ENCODE peak calls at places on chromosomes 13 and 19, in five cellular contexts. One of them, this sample, is unnamed.

GRCh38 chr13:24360106-24360505 is 50.7 kb downstream of the C1QTNF9 start:
- DNase-seq in tibial nerve: no peak
- DNase-seq in IMR-90: no peak
- DNase-seq in heart left ventricle: no peak
- DNase-seq in body of pancreas: no peak
- DNase-seq in this sample: no peak

GRCh38 chr19:48393559-48394330 is at the start of gene GRIN2D:
- DNase-seq in IMR-90: peak; percentile 33
- DNase-seq in heart left ventricle: no peak
- DNase-seq in body of pancreas: no peak
- DNase-seq in tibial nerve: no peak
- DNase-seq in this sample: no peak

GRCh38 chr19:55495646-55496349 is 7.6 kb downstream of the SSC5D start:
- DNase-seq in tibial nerve: no peak
- DNase-seq in IMR-90: no peak
- DNase-seq in heart left ventricle: peak; percentile 14
- DNase-seq in body of pancreas: no peak
- DNase-seq in this sample: no peak

GRCh38 chr19:39830406-39830805 is 3.6 kb downstream of the DYRK1B start:
- DNase-seq in IMR-90: no peak
- DNase-seq in heart left ventricle: no peak
- DNase-seq in body of pancreas: no peak
- DNase-seq in tibial nerve: no peak
- DNase-seq in this sample: no peak

GRCh38 chr13:88068975-88069374 is 397.8 kb downstream of the SLITRK5 start:
- DNase-seq in body of pancreas: no peak
- DNase-seq in tibial nerve: no peak
- DNase-seq in IMR-90: no peak
- DNase-seq in heart left ventricle: no peak
- DNase-seq in this sample: no peak

GRCh38 chr19:58325623-58326022 is 1.2 kb upstream of the ZSCAN22 start:
- DNase-seq in tibial nerve: no peak
- DNase-seq in IMR-90: peak; percentile 57
- DNase-seq in heart left ventricle: no peak
- DNase-seq in body of pancreas: no peak
- DNase-seq in this sample: no peak

GRCh38 chr13:96768524-96768923 is 225.8 kb downstream of the OXGR1 start:
- DNase-seq in IMR-90: no peak
- DNase-seq in heart left ventricle: no peak
- DNase-seq in tibial nerve: no peak
- DNase-seq in body of pancreas: no peak
- DNase-seq in this sample: no peak

GRCh38 chr19:47742636-47743035 is 2.7 kb upstream of the NOP53 start:
- DNase-seq in IMR-90: no peak
- DNase-seq in tibial nerve: no peak
- DNase-seq in body of pancreas: no peak
- DNase-seq in heart left ventricle: no peak
- DNase-seq in this sample: no peak

GRCh38 chr13:52846567-52847321 is 1.7 kb downstream of the PCDH8 start:
- DNase-seq in heart left ventricle: peak; percentile 67
- DNase-seq in body of pancreas: peak; percentile 52
- DNase-seq in IMR-90: peak; percentile 2
- DNase-seq in tibial nerve: peak; percentile 23
- DNase-seq in this sample: no peak

GRCh38 chr19:29269641-29270040 is 56.7 kb upstream of the UQCRFS1 start:
- DNase-seq in body of pancreas: no peak
- DNase-seq in heart left ventricle: no peak
- DNase-seq in tibial nerve: no peak
- DNase-seq in IMR-90: no peak
- DNase-seq in this sample: peak; percentile 49

GRCh38 chr19:11223208-11223607 is 16.2 kb upstream of the ANGPTL8 start:
- DNase-seq in body of pancreas: no peak
- DNase-seq in tibial nerve: no peak
- DNase-seq in heart left ventricle: no peak
- DNase-seq in IMR-90: no peak
- DNase-seq in this sample: no peak

GRCh38 chr19:48329167-48329891 is 4.0 kb downstream of the EMP3 start:
- DNase-seq in tibial nerve: no peak
- DNase-seq in IMR-90: peak; percentile 59
- DNase-seq in heart left ventricle: no peak
- DNase-seq in body of pancreas: peak; percentile 32
- DNase-seq in this sample: no peak

GRCh38 chr13:58597552-58597951 is 966.0 kb downstream of the PCDH17 start:
- DNase-seq in IMR-90: no peak
- DNase-seq in tibial nerve: no peak
- DNase-seq in heart left ventricle: no peak
- DNase-seq in body of pancreas: no peak
- DNase-seq in this sample: no peak

GRCh38 chr19:4518345-4519171 is at the start of gene PLIN4:
- DNase-seq in heart left ventricle: peak; percentile 92
- DNase-seq in IMR-90: peak; percentile 38
- DNase-seq in body of pancreas: peak; percentile 81
- DNase-seq in tibial nerve: no peak
- DNase-seq in this sample: no peak

GRCh38 chr13:23753523-23753922 is 135.7 kb downstream of the MIPEP start:
- DNase-seq in body of pancreas: peak; percentile 26
- DNase-seq in IMR-90: peak; percentile 68
- DNase-seq in tibial nerve: no peak
- DNase-seq in heart left ventricle: no peak
- DNase-seq in this sample: no peak

GRCh38 chr19:52941941-52942370 is 18.7 kb upstream of the ZNF888 start:
- DNase-seq in tibial nerve: no peak
- DNase-seq in IMR-90: peak; percentile 20
- DNase-seq in heart left ventricle: peak; percentile 40
- DNase-seq in body of pancreas: peak; percentile 28
- DNase-seq in this sample: no peak

GRCh38 chr19:48059331-48059730 is 15.5 kb upstream of the CABP5 start:
- DNase-seq in body of pancreas: no peak
- DNase-seq in heart left ventricle: no peak
- DNase-seq in IMR-90: no peak
- DNase-seq in tibial nerve: no peak
- DNase-seq in this sample: no peak

GRCh38 chr19:33794578-33795369 is 1.9 kb upstream of the KCTD15 start:
- DNase-seq in heart left ventricle: no peak
- DNase-seq in tibial nerve: no peak
- DNase-seq in IMR-90: no peak
- DNase-seq in body of pancreas: no peak
- DNase-seq in this sample: no peak

GRCh38 chr19:21492932-21493906 is 12.2 kb upstream of the ZNF429 start:
- DNase-seq in IMR-90: no peak
- DNase-seq in heart left ventricle: no peak
- DNase-seq in body of pancreas: no peak
- DNase-seq in tibial nerve: no peak
- DNase-seq in this sample: no peak

GRCh38 chr19:6018786-6019185 is 40.8 kb upstream of the RANBP3 start:
- DNase-seq in heart left ventricle: no peak
- DNase-seq in IMR-90: no peak
- DNase-seq in tibial nerve: no peak
- DNase-seq in body of pancreas: no peak
- DNase-seq in this sample: no peak

GRCh38 chr13:113152894-113153809 is 5.3 kb upstream of the PROZ start:
- DNase-seq in tibial nerve: peak; percentile 31
- DNase-seq in body of pancreas: peak; percentile 60
- DNase-seq in IMR-90: no peak
- DNase-seq in heart left ventricle: peak; percentile 71
- DNase-seq in this sample: peak; percentile 97

GRCh38 chr13:36131931-36132297 is 732 bp upstream of the DCLK1 start:
- DNase-seq in body of pancreas: peak; percentile 18
- DNase-seq in heart left ventricle: peak; percentile 75
- DNase-seq in IMR-90: no peak
- DNase-seq in tibial nerve: peak; percentile 48
- DNase-seq in this sample: no peak

GRCh38 chr13:89923731-89924130 is 1423.8 kb upstream of the MIR17HG start:
- DNase-seq in IMR-90: peak; percentile 0
- DNase-seq in tibial nerve: no peak
- DNase-seq in heart left ventricle: no peak
- DNase-seq in body of pancreas: no peak
- DNase-seq in this sample: no peak

GRCh38 chr13:58018865-58019264 is 387.3 kb downstream of the PCDH17 start:
- DNase-seq in IMR-90: no peak
- DNase-seq in heart left ventricle: no peak
- DNase-seq in body of pancreas: no peak
- DNase-seq in tibial nerve: no peak
- DNase-seq in this sample: no peak

GRCh38 chr19:34120846-34121639 is 51.3 kb upstream of the LSM14A start:
- DNase-seq in heart left ventricle: no peak
- DNase-seq in IMR-90: peak; percentile 52
- DNase-seq in tibial nerve: no peak
- DNase-seq in body of pancreas: no peak
- DNase-seq in this sample: no peak

GRCh38 chr13:20125129-20125782 is 35.6 kb downstream of the GJA3 start:
- DNase-seq in heart left ventricle: no peak
- DNase-seq in IMR-90: peak; percentile 69
- DNase-seq in tibial nerve: no peak
- DNase-seq in body of pancreas: no peak
- DNase-seq in this sample: no peak

DNA sequence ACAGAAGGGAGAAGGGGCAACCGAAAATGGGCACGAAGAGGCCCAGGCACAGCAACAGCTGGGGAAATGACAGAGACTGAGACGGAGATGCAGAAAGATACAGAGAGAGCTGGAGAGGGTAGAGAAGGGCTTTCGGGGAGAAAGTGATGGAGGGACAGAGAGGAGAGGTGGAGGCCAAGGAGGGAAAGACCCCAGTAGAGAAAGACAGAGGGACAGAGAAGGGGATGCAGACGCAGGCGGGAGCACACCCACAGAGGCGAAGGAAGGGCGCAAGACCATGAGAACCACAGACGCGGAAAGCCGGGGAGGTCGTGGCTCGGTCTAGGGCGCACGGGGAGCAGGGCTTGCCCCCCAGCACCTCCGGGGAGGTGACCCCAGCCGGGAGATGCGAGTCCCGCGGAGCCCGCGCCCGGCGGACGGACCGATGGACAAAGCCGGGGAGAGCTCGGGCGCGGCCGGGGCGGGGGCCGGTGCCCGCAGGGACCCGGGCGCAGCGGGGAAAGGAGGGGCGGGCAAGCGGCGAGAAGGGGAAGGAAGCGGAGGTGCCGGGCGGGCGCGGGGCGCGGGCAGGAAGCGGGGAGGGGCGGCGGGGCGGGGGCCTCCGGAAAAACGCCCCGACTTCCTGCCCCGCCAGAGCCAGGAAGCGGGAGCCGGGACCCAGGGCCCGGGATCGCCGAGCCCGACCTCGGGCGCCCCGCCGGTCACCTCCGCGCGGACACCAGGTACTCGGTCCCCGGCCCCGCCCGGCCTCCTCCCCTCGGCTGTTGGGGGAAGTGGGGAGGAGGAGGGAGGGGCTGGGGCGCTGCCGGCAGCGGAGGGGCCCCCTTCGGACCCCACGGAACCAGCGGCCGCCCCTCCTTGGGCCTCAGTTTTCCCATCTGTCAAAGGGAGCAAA is at the start of gene ARHGEF1:
- DNase-seq in IMR-90: no peak
- DNase-seq in body of pancreas: peak; percentile 56
- DNase-seq in heart left ventricle: peak; percentile 78
- DNase-seq in tibial nerve: no peak
- DNase-seq in this sample: no peak
- TF ChIP-seq POLR2A in IMR-90: no peak
- TF ChIP-seq POLR2A in body of pancreas: peak; percentile 52
- TF ChIP-seq POLR2A in heart left ventricle: peak; percentile 62
- TF ChIP-seq POLR2A in tibial nerve: no peak
- TF ChIP-seq POLR2A in this sample: no peak

GRCh38 chr19:45528744-45529453 is 21.6 kb downstream of the VASP start:
- DNase-seq in body of pancreas: peak; percentile 75
- DNase-seq in heart left ventricle: peak; percentile 30
- DNase-seq in IMR-90: no peak
- DNase-seq in tibial nerve: no peak
- DNase-seq in this sample: no peak
- TF ChIP-seq CTCF in body of pancreas: no peak
- TF ChIP-seq CTCF in heart left ventricle: no peak
- TF ChIP-seq CTCF in IMR-90: no peak
- TF ChIP-seq CTCF in tibial nerve: no peak
- TF ChIP-seq CTCF in this sample: no peak

DNA sequence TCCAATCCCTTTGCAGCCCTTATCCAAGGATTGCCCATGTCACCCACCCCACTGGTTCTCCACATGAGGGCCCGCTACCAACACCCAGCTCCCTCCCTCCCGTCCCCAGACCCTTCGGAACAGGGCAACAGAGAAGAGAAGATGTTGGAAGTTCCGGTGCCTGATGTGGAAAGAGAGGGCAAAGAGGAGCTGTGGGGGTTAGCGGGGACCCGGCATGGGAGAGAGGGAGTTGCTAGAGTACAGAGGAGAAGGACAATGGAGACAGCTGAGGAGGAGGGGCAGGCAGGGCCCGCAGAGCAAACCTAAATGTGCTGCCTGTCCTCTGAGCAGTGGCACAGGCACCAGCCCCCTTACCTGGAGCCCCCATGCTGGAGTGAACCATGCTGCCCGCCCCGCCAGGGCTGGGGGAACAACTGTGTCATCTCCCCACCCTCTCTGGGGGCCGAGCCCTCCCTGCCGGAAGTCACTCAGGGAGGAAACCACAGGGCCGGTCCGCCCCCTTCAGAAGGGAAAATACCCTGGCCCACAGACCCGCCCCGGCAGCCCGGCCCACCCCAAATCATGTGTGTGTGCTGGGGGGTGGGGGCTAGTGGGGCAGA is at the start of gene POU2F2:
- DNase-seq in heart left ventricle: no peak
- DNase-seq in body of pancreas: no peak
- DNase-seq in IMR-90: no peak
- DNase-seq in tibial nerve: no peak
- DNase-seq in this sample: no peak
- TF ChIP-seq POLR2A in heart left ventricle: no peak
- TF ChIP-seq POLR2A in body of pancreas: no peak
- TF ChIP-seq POLR2A in IMR-90: no peak
- TF ChIP-seq POLR2A in tibial nerve: no peak
- TF ChIP-seq POLR2A in this sample: no peak

DNA sequence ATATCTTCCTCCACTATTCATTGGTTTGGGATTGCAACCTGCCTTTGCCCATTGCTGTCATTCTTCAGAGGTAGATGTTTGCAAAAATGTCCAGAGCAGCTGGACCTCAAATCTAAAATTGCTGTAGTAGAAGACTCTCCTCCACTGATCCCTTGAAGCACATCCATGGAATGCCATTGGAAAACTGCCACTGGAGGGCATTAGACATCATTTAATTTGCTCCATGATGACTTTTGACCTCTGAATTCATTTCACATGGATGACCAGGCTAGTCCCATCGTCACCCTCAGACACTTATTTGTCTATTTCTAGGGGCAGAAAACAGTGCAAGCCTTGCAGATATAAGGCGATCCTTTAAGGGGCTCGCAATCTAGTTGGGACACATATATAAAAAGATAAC is 33.9 kb upstream of the FLT1 start:
- DNase-seq in body of pancreas: no peak
- DNase-seq in tibial nerve: no peak
- DNase-seq in heart left ventricle: no peak
- DNase-seq in IMR-90: no peak
- DNase-seq in this sample: no peak
- TF ChIP-seq CTCF in body of pancreas: no peak
- TF ChIP-seq CTCF in tibial nerve: no peak
- TF ChIP-seq CTCF in heart left ventricle: no peak
- TF ChIP-seq CTCF in IMR-90: peak; percentile 13
- TF ChIP-seq CTCF in this sample: no peak

GRCh38 chr19:50025794-50026549 is at the start of gene ZNF473:
- DNase-seq in body of pancreas: peak; percentile 94
- DNase-seq in tibial nerve: peak; percentile 90
- DNase-seq in heart left ventricle: peak; percentile 96
- DNase-seq in IMR-90: peak; percentile 94
- DNase-seq in this sample: peak; percentile 97
- TF ChIP-seq POLR2A in body of pancreas: peak; percentile 54
- TF ChIP-seq POLR2A in tibial nerve: peak; percentile 58
- TF ChIP-seq POLR2A in heart left ventricle: peak; percentile 69
- TF ChIP-seq POLR2A in IMR-90: peak; percentile 62
- TF ChIP-seq POLR2A in this sample: no peak